ENCODE peak calls at places on chromosomes 12 and 14, in four cellular contexts. I is fibroblast of mammary gland, K is left ventricle myocardium inferior, S is GM13977. D is an unnamed sample.
A peak's percentile ranks its signal among the peaks of the same experiment; 100 is the strongest.

GRCh38 chr12:1502441-1502785 is 92.0 kb downstream of the FBXL14 start:
- DNase-seq in S (no peak), K (no peak), I (peak; percentile 75), D (no peak)

GRCh38 chr14:89484445-89484844 is 67.4 kb upstream of the FOXN3 start:
- DNase-seq in I (no peak), S (no peak), K (no peak), D (no peak)

GRCh38 chr14:86604546-86604945 is 1074.6 kb downstream of the FLRT2 start:
- DNase-seq in S (no peak), I (peak; percentile 5), K (no peak), D (no peak)

GRCh38 chr12:120444676-120445075 is 1.5 kb downstream of the TRIAP1 start:
- DNase-seq in K (no peak), I (no peak), S (no peak), D (no peak)

GRCh38 chr12:59149995-59150642 is 229.8 kb upstream of the LRIG3 start:
- DNase-seq in S (peak; percentile 31), I (peak; percentile 91), K (no peak), D (peak; percentile 47)

GRCh38 chr12:107600596-107601144 is 84.9 kb upstream of the PWP1 start:
- DNase-seq in K (no peak), S (no peak), I (no peak), D (no peak)

GRCh38 chr12:64064240-64064639 is 157.9 kb downstream of the KICS2 start:
- DNase-seq in I (no peak), K (no peak), S (no peak), D (no peak)

GRCh38 chr14:56150645-56151345 is 32.6 kb downstream of the PELI2 start:
- DNase-seq in S (no peak), I (no peak), K (no peak), D (no peak)

GRCh38 chr12:75783093-75783877 is 248.3 kb downstream of the PHLDA1 start:
- DNase-seq in S (no peak), K (no peak), I (no peak), D (no peak)

GRCh38 chr12:22459872-22460490 is 84.4 kb downstream of the C2CD5 start:
- DNase-seq in I (peak; percentile 59), K (no peak), S (peak; percentile 7), D (peak; percentile 13)

DNA sequence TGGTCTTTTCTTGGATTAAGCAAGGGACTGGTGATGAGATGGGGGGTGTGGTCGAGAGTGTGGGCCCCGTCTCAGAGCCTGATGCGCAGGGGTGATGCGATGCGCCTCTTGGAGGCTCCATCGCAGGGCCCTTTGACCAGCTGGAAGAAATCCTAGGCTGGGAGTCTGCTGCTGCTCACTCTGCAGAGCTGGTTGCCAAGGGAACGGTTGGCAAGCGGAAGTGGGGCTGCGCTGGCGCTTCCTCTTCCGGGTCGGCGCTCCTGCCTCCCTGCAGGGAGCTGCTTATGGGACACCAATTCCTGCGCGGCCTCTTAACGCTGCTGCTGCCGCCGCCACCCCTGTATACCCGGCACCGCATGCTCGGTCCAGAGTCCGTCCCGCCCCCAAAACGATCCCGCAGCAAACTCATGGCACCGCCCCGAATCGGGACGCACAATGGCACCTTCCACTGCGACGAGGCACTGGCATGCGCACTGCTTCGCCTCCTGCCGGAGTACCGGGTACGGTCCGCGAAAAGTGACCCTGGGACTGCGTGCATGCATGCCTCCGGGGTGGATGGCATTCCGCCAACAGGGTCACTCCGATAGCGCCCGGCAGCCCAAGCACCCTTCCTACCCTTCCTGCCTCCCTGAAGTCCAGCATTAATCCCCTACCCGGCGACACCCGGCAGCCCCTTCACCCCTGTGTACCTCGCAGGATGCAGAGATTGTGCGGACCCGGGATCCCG is at the start of gene MYG1:
- DNase-seq in I (peak; percentile 85), S (peak; percentile 86), K (peak; percentile 84), D (peak; percentile 72)
- TF ChIP-seq CTCF in I (peak; percentile 12), S (peak; percentile 26), K (peak; percentile 36), D (peak; percentile 13)

GRCh38 chr14:80364274-80364673 is 153.0 kb upstream of the DIO2 start:
- DNase-seq in K (no peak), I (peak; percentile 54), S (peak; percentile 5), D (no peak)
- TF ChIP-seq CTCF in K (peak; percentile 32), I (peak; percentile 65), S (peak; percentile 21), D (peak; percentile 28)

GRCh38 chr14:59510957-59511356 is 26.6 kb downstream of the JKAMP start:
- DNase-seq in S (no peak), K (no peak), I (no peak), D (no peak)

GRCh38 chr14:59510001-59510400 is 25.7 kb downstream of the JKAMP start:
- DNase-seq in S (no peak), K (no peak), I (no peak), D (no peak)

GRCh38 chr14:59509101-59509500 is 24.8 kb downstream of the JKAMP start:
- DNase-seq in I (no peak), S (no peak), K (no peak), D (no peak)

GRCh38 chr14:59507752-59508103 is 23.4 kb downstream of the JKAMP start:
- DNase-seq in I (no peak), S (no peak), K (no peak), D (no peak)

DNA sequence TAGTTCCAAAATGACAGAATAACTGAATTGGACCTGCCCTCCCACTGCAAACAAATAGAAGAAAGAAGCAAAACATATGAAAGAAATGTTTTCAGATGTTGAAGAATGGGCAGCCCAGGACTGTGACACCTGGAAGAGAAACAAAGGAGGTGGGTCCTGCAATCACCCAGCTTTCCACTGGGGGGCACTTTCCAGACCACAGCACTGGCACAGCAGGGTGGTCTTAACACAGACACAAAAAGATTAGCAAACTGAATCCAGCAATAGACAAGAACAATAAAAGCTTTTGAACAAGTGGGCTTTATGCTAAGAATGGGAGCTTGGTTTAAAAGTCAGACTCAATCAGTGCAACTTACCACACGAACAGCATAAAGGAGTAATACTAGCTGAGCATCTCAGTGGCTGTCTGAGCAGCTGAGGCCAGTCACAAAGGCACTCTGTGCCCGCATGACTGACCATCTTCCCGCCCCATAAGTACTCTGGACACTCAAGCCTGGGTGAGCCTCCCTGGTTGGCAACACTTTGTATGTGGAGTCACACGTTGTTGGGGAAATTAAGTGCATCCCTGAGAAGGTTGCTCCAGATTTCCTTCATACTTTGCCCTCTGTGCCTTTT is 27.7 kb downstream of the JKAMP start:
- DNase-seq in S (peak; percentile 18), I (no peak), K (no peak), D (no peak)
- TF ChIP-seq CTCF in S (peak; percentile 41), I (peak; percentile 59), K (peak; percentile 40), D (peak; percentile 69)

GRCh38 chr14:94021001-94021400 is 5.1 kb upstream of the OTUB2 start:
- DNase-seq in S (no peak), I (peak; percentile 46), K (no peak), D (no peak)
- TF ChIP-seq CTCF in S (no peak), I (no peak), K (no peak), D (no peak)

GRCh38 chr12:79006306-79006705 is 141.7 kb downstream of the SYT1 start:
- DNase-seq in I (peak; percentile 23), S (no peak), K (no peak), D (no peak)
- TF ChIP-seq CTCF in I (peak; percentile 35), S (peak; percentile 8), K (no peak), D (peak; percentile 19)

GRCh38 chr14:39232554-39233415 is 930 bp upstream of the MIA2 start:
- DNase-seq in K (no peak), S (peak; percentile 15), I (peak; percentile 76), D (no peak)
- TF ChIP-seq CTCF in K (no peak), S (peak; percentile 18), I (no peak), D (no peak)

GRCh38 chr12:105083551-105084105 is 630 bp downstream of the ALDH1L2 start:
- DNase-seq in K (peak; percentile 68), I (peak; percentile 71), S (peak; percentile 22), D (no peak)
- TF ChIP-seq CTCF in K (no peak), I (peak; percentile 17), S (no peak), D (peak; percentile 4)

GRCh38 chr12:68043446-68043845 is 54.2 kb downstream of the IFNG-AS1 start:
- DNase-seq in K (no peak), I (no peak), S (no peak), D (no peak)

GRCh38 chr12:68038650-68039049 is 49.4 kb downstream of the IFNG-AS1 start:
- DNase-seq in S (no peak), K (no peak), I (no peak), D (no peak)

GRCh38 chr12:68040450-68041075 is 51.3 kb downstream of the IFNG-AS1 start:
- DNase-seq in S (peak; percentile 59), K (peak; percentile 28), I (peak; percentile 77), D (peak; percentile 35)

GRCh38 chr12:68037616-68038255 is 48.5 kb downstream of the IFNG-AS1 start:
- DNase-seq in I (no peak), K (no peak), S (no peak), D (no peak)

DNA sequence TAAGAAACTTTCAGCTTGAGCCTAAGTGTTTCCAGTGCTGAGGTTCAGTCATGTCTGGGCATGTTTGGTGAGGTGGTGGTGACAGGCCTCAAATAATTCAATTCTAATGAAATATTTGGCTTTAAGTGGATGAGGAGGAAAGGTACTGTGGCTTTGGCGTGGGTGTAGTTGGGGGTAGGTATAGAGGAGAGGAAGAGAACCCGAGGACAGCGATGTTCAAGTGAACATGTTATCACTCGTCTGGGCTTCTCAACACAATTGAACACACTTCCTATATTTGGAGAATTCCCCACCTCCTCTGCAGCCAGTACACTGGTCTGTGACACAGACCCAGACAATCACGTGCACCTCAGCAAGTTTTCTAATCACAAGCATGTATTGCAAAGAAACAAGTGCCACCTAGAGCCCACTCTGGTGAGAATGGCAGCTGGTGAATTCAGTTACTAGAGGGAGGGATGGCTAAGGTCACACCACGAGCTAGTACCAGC is 53.0 kb downstream of the IFNG-AS1 start:
- DNase-seq in S (peak; percentile 56), I (peak; percentile 5), K (no peak), D (peak; percentile 53)
- TF ChIP-seq CTCF in S (peak; percentile 31), I (no peak), K (no peak), D (no peak)

GRCh38 chr12:103569278-103569677 is 17.8 kb upstream of the STAB2 start:
- DNase-seq in K (no peak), S (no peak), I (no peak), D (no peak)

GRCh38 chr12:103572312-103572711 is 14.8 kb upstream of the STAB2 start:
- DNase-seq in S (no peak), I (no peak), K (no peak), D (no peak)

GRCh38 chr12:103566398-103566797 is 20.7 kb upstream of the STAB2 start:
- DNase-seq in S (no peak), I (no peak), K (no peak), D (no peak)

DNA sequence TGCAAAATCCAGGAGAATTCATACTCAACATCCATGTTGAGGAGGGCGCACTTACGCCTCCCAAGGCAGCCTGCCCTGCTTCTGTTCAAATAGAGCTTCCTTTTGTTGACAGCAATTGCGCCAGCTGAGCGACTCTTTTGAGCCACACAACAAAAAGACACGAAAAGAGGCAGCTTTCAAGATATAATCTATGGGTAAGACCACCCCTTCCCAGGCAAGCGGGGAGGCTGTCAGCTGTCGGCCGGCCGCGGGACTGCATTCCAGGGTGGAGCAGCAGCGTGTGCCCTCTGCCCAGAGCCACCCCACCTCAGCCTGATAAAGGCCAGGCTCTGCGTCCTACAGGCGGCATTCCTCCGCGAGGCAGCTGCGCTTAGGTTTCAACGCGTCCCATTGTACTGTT is 15.8 kb upstream of the STAB2 start:
- DNase-seq in K (peak; percentile 50), S (no peak), I (no peak), D (no peak)
- TF ChIP-seq CTCF in K (peak; percentile 36), S (no peak), I (no peak), D (no peak)